ENCODE peak calls at places on chromosome 6, in nine cellular contexts. U is WTC11; R is hypothalamus; P is stimulated activated naive CD4-positive, alpha-beta T cell; Y is nucleus accumbens; Q is NCI-H774; I is HT-29; F is AG09309; N is A673. C is an unnamed sample.

GRCh38 chr6:131372535-131372934 is 200.5 kb upstream of the ARG1 start:
- DNase-seq in F (peak), Q (no peak), P (no peak), N (no peak), Y (no peak), R (no peak), U (no peak), I (no peak), C (no peak)

GRCh38 chr6:35391240-35391968 is 49.0 kb downstream of the PPARD start:
- DNase-seq in U (no peak), I (peak), Y (no peak), Q (no peak), F (peak), R (no peak), P (no peak), N (no peak), C (no peak)

GRCh38 chr6:159116343-159116742 is 52.9 kb upstream of the FNDC1 start:
- DNase-seq in Q (no peak), F (no peak), P (no peak), I (no peak), R (no peak), Y (no peak), N (no peak), U (no peak), C (no peak)

GRCh38 chr6:25124216-25124615 is 155.0 kb upstream of the CARMIL1 start:
- DNase-seq in Q (no peak), P (no peak), N (no peak), U (no peak), R (no peak), I (no peak), F (no peak), Y (no peak), C (no peak)

GRCh38 chr6:72616406-72617015 is 5.4 kb upstream of the KCNQ5 start:
- DNase-seq in Q (no peak), I (peak), Y (no peak), U (no peak), F (no peak), P (peak), R (no peak), N (peak), C (no peak)

GRCh38 chr6:45483021-45483420 is 105.3 kb upstream of the SUPT3H start:
- DNase-seq in R (no peak), I (no peak), Y (no peak), F (peak), N (no peak), U (no peak), Q (no peak), P (no peak), C (no peak)

GRCh38 chr6:157317129-157317814 is 6.0 kb downstream of the TMEM242 start:
- DNase-seq in U (no peak), Q (no peak), P (no peak), R (no peak), I (peak), Y (no peak), N (peak), F (peak), C (peak)

GRCh38 chr6:138594042-138594636 is 94.8 kb upstream of the NHSL1 start:
- DNase-seq in R (no peak), Q (no peak), P (no peak), Y (no peak), N (no peak), F (no peak), U (no peak), I (no peak), C (no peak)

GRCh38 chr6:90368601-90369000 is 72.0 kb upstream of the BACH2 start:
- DNase-seq in R (no peak), I (no peak), F (no peak), N (no peak), P (no peak), Y (no peak), Q (no peak), U (no peak), C (no peak)

GRCh38 chr6:36131517-36132220 is 1.4 kb downstream of the MAPK13 start:
- DNase-seq in Y (no peak), R (peak), I (peak), P (peak), U (no peak), Q (peak), F (peak), N (peak), C (peak)

GRCh38 chr6:52663120-52663934 is 7.6 kb upstream of the TMEM14A start:
- DNase-seq in Y (peak), U (peak), F (peak), P (peak), N (peak), R (peak), I (peak), Q (peak), C (peak)

GRCh38 chr6:140401666-140402255 is 1027.3 kb upstream of the CITED2 start:
- DNase-seq in F (no peak), R (no peak), Q (no peak), P (no peak), Y (no peak), U (no peak), N (no peak), I (no peak), C (no peak)

GRCh38 chr6:13273931-13274706 is 54.2 kb downstream of the TBC1D7 start:
- DNase-seq in Y (peak), I (no peak), Q (no peak), N (no peak), U (no peak), R (peak), F (no peak), P (peak), C (no peak)

GRCh38 chr6:14384175-14384949 is 266.8 kb downstream of the CD83 start:
- DNase-seq in P (no peak), N (no peak), F (no peak), R (no peak), U (no peak), Y (no peak), Q (peak), I (no peak), C (no peak)

GRCh38 chr6:45990162-45990561 is 25.5 kb downstream of the CLIC5 start:
- DNase-seq in Y (no peak), P (no peak), N (no peak), R (no peak), U (no peak), Q (no peak), I (no peak), F (no peak), C (no peak)

GRCh38 chr6:129744201-129744879 is 34.4 kb upstream of the ARHGAP18 start:
- DNase-seq in Q (no peak), I (no peak), Y (no peak), N (peak), F (peak), U (no peak), P (no peak), R (no peak), C (no peak)

GRCh38 chr6:87590989-87591388 is 1.1 kb downstream of the ORC3 start:
- DNase-seq in P (no peak), Q (no peak), F (no peak), I (no peak), Y (no peak), R (no peak), N (no peak), U (no peak), C (no peak)

GRCh38 chr6:118968416-118968815 is 33.5 kb upstream of the MCM9 start:
- DNase-seq in U (no peak), F (no peak), R (no peak), P (no peak), N (peak), Q (no peak), Y (no peak), I (peak), C (no peak)

GRCh38 chr6:40810176-40810575 is 223.0 kb upstream of the LRFN2 start:
- DNase-seq in F (no peak), R (no peak), U (no peak), Q (no peak), I (no peak), N (no peak), P (no peak), Y (no peak), C (no peak)

GRCh38 chr6:10411131-10411914 is 3.6 kb downstream of the TFAP2A start:
- DNase-seq in Y (no peak), R (no peak), N (peak), F (no peak), I (no peak), P (no peak), Q (no peak), U (peak), C (no peak)

GRCh38 chr6:86192123-86192522 is 549.4 kb upstream of the SYNCRIP start:
- DNase-seq in F (no peak), Q (no peak), R (no peak), N (peak), Y (no peak), I (peak), P (no peak), U (no peak), C (peak)

GRCh38 chr6:149931501-149931900 is 8.6 kb upstream of the RAET1G start:
- DNase-seq in R (no peak), N (no peak), P (no peak), F (no peak), Y (no peak), U (no peak), Q (no peak), I (no peak), C (no peak)

C was measured in BE2C.